ENCODE peak calls at places on chromosomes 1 and 21, in five cellular contexts. W is AG09309, I is body of pancreas, N is GM12865, E is heart left ventricle. V is an unnamed sample.

GRCh38 chr1:31732751-31733289 is 29.0 kb upstream of the COL16A1 start:
- DNase-seq in W (no peak), I (no peak), N (no peak), E (no peak), V (no peak)

GRCh38 chr1:96409087-96409486 is 312.5 kb upstream of the PTBP2 start:
- DNase-seq in W (no peak), I (no peak), N (no peak), E (peak; percentile 56), V (no peak)

GRCh38 chr1:215262106-215262505 is 179.6 kb downstream of the KCNK2 start:
- DNase-seq in W (no peak), I (no peak), N (no peak), E (no peak), V (no peak)

GRCh38 chr1:236725638-236726037 is 39.3 kb downstream of the ACTN2 start:
- DNase-seq in W (no peak), I (no peak), N (no peak), E (no peak), V (no peak)

GRCh38 chr1:173255214-173255813 is 48.2 kb upstream of the TNFSF4 start:
- DNase-seq in W (no peak), I (peak; percentile 9), N (peak; percentile 44), E (no peak), V (peak; percentile 26)

GRCh38 chr1:101105877-101106276 is 80.3 kb upstream of the DPH5 start:
- DNase-seq in W (no peak), I (no peak), N (no peak), E (no peak), V (no peak)

GRCh38 chr21:45618846-45619485 is 24.6 kb upstream of the PCBP3 start:
- DNase-seq in W (no peak), I (no peak), N (no peak), E (no peak), V (no peak)

GRCh38 chr21:15706686-15707085 is 23.1 kb upstream of the USP25 start:
- DNase-seq in W (peak; percentile 75), I (peak; percentile 38), N (no peak), E (no peak), V (no peak)

GRCh38 chr1:157124855-157125254 is 13.3 kb downstream of the ETV3 start:
- DNase-seq in W (no peak), I (no peak), N (peak; percentile 9), E (no peak), V (no peak)
- TF ChIP-seq CTCF in W (no peak), I (no peak), N (no peak), E (no peak), V (no peak)

GRCh38 chr1:110280126-110280525 is 59.1 kb upstream of the RBM15 start:
- DNase-seq in W (no peak), I (no peak), N (no peak), E (no peak), V (no peak)
- TF ChIP-seq CTCF in W (no peak), I (no peak), N (no peak), E (no peak), V (no peak)

GRCh38 chr1:29230553-29231378 is at the start of gene MECR:
- DNase-seq in W (peak; percentile 48), I (peak; percentile 92), N (peak; percentile 94), E (peak; percentile 95), V (peak; percentile 97)
- TF ChIP-seq CTCF in W (peak; percentile 15), I (no peak), N (peak; percentile 10), E (no peak), V (peak; percentile 50)

GRCh38 chr1:212289262-212290077 is 4.3 kb downstream of the PPP2R5A start:
- DNase-seq in W (no peak), I (no peak), N (no peak), E (no peak), V (no peak)

GRCh38 chr1:212292250-212292924 is 7.2 kb downstream of the PPP2R5A start:
- DNase-seq in W (no peak), I (no peak), N (no peak), E (no peak), V (no peak)

GRCh38 chr1:212290608-212291007 is 5.4 kb downstream of the PPP2R5A start:
- DNase-seq in W (no peak), I (no peak), N (no peak), E (no peak), V (no peak)

GRCh38 chr1:212293579-212293978 is 8.4 kb downstream of the PPP2R5A start:
- DNase-seq in W (no peak), I (no peak), N (no peak), E (no peak), V (no peak)

DNA sequence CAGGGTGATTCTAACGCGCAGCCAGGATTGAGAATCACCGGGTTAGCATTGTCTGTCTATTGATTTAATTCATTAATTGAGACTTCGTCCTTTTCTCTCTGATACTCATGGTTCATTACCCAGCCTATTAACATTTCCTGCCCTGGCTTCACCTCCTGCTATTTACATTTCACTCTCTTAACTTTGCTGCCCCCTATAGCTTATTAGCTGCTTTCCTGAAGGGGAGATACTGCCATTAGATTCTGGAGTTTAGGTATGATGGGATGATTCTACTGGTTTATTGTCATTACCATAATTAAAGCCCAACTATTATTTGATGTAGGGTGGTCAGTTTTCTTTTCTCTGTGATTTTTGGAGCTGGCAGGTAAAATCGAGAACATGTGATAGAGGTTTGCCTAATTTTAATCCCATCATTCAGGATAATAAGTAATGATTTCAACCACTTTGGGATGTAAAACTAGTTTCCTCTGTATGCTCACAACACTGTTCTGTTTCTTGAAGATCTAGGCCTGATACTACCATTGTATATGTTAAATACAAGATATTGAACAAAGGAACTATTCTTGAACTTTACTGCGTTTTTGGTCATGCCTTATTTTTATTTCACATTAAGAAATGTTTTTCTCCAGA is 6.4 kb downstream of the PPP2R5A start:
- DNase-seq in W (no peak), I (peak; percentile 27), N (peak; percentile 69), E (no peak), V (peak; percentile 37)
- TF ChIP-seq CTCF in W (peak; percentile 68), I (peak; percentile 50), N (peak; percentile 63), E (peak; percentile 34), V (peak; percentile 68)

GRCh38 chr1:34597877-34598514 is 156.9 kb upstream of the GJB5 start:
- DNase-seq in W (peak; percentile 21), I (peak; percentile 73), N (peak; percentile 78), E (peak; percentile 66), V (peak; percentile 79)
- TF ChIP-seq CTCF in W (peak; percentile 98), I (peak; percentile 78), N (peak; percentile 97), E (peak; percentile 64), V (peak; percentile 91)

DNA sequence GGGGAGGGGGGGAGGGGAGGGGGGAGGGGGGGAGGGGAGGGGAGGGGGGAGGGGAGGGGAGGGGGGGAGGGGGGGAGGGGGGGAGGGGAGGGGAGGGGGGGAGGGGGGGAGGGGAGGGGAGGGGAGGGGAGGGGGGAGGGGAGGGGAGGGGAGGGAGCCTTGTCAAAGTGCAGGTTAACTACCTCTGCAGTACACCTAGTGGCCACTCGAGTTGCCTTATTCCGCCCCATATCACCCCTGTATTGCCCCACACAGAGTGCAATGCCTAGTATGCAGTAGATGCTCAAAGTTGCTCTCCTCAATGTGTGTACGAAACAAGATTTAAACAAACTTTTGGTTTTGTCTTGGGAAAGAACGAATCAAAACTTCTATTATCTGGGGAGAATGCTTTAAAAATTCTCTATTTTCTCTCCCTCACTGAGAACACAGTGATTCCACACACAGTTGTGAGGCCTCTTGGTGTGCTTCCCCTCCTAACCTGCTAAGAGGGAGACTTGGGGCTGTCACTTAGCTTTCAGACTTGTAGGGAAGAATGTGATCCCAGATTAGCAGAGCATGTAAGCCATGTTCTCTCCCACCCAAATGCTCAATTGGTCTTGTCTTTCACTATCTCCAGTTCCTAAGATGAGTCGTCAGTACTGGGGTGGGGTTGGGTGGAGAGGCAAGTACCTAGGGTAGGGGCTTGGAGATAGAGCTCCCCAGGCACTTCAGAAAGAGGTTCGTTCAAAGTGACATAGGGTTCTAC is 79.7 kb upstream of the MAP10 start:
- DNase-seq in W (no peak), I (no peak), N (no peak), E (no peak), V (no peak)
- TF ChIP-seq CTCF in W (no peak), I (no peak), N (no peak), E (no peak), V (no peak)

DNA sequence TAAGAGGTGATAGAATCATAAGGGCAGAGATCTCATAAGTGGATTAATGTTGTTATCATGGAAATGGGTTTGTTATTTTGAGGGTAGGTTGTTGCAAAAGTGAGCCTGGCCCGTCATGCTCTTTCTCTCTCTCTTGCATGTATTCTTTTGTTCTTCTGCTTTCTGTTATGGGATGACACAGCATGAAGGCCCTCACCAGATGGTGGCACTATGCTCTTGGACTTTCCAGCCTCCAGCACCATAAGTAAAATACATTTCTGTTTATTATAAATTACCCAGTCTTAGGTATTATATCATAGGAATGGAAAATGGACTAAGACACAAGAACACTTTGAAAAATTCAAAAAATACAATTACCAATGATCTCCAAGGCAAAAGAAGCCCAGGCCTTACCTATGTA is 676.1 kb downstream of the PTPRU start:
- DNase-seq in W (no peak), I (no peak), N (peak; percentile 15), E (no peak), V (no peak)
- TF ChIP-seq CTCF in W (peak; percentile 62), I (no peak), N (peak; percentile 28), E (no peak), V (no peak)

GRCh38 chr21:31623664-31624063 is 35.8 kb upstream of the SOD1 start:
- DNase-seq in W (no peak), I (no peak), N (peak; percentile 24), E (no peak), V (peak; percentile 41)
- TF ChIP-seq CTCF in W (no peak), I (no peak), N (peak; percentile 12), E (no peak), V (peak; percentile 39)